ENCODE peak calls at places on chromosomes 6 and 20, in seven cellular contexts. O is Panc1, I is K562, W is GM23338, G is HepG2, X is GM12878, F is HCT116. B is an unnamed sample.

GRCh38 chr20:25295386-25296093 is 47.7 kb downstream of the PYGB start:
- DNase-seq in F (no peak), G (no peak), O (no peak), X (no peak), I (peak; percentile 19), W (peak; percentile 41), B (no peak)

GRCh38 chr6:30259140-30260035 is 46.2 kb upstream of the TRIM26 start:
- DNase-seq in W (peak; percentile 96), O (peak; percentile 64), G (peak; percentile 83), F (peak; percentile 40), X (peak; percentile 74), I (no peak), B (peak; percentile 19)

GRCh38 chr6:160328447-160328846 is 19.7 kb upstream of the SLC22A3 start:
- DNase-seq in W (no peak), X (no peak), I (no peak), F (no peak), O (no peak), G (no peak), B (no peak)

GRCh38 chr6:101931766-101932165 is 538.3 kb downstream of the GRIK2 start:
- DNase-seq in G (no peak), W (no peak), X (no peak), I (no peak), O (no peak), F (no peak), B (no peak)

GRCh38 chr20:62962891-62963613 is 10.5 kb downstream of the SLC17A9 start:
- DNase-seq in F (no peak), O (no peak), G (no peak), I (no peak), W (no peak), X (no peak), B (no peak)

GRCh38 chr6:36600564-36601146 is 6.5 kb downstream of the SRSF3 start:
- DNase-seq in O (no peak), X (no peak), G (no peak), I (no peak), W (no peak), F (no peak), B (no peak)

GRCh38 chr20:36852187-36852586 is 23.8 kb upstream of the TLDC2 start:
- DNase-seq in I (no peak), F (no peak), O (no peak), W (no peak), G (no peak), X (no peak), B (no peak)

GRCh38 chr6:119040229-119040628 is 38.2 kb downstream of the FAM184A start:
- DNase-seq in O (no peak), I (no peak), W (no peak), G (no peak), F (no peak), X (no peak), B (no peak)

GRCh38 chr20:44684047-44684965 is 30.9 kb upstream of the CCN5 start:
- DNase-seq in I (no peak), W (no peak), G (peak; percentile 38), O (no peak), F (no peak), X (no peak), B (no peak)

GRCh38 chr6:131061041-131061770 is 1.8 kb downstream of the EPB41L2 start:
- DNase-seq in W (no peak), G (peak; percentile 52), I (no peak), O (no peak), F (no peak), X (no peak), B (no peak)

GRCh38 chr6:159043986-159044385 is 805 bp downstream of the TAGAP start:
- DNase-seq in F (no peak), G (no peak), W (no peak), O (no peak), I (no peak), X (no peak), B (no peak)

GRCh38 chr20:16258766-16259165 is 314.5 kb downstream of the KIF16B start:
- DNase-seq in O (no peak), I (no peak), G (no peak), X (no peak), W (no peak), F (no peak), B (no peak)

GRCh38 chr6:111591370-111591900 is 14.2 kb downstream of the TRAF3IP2 start:
- DNase-seq in X (no peak), F (peak; percentile 92), O (peak; percentile 98), W (no peak), G (peak; percentile 88), I (no peak), B (peak; percentile 16)

GRCh38 chr6:12845224-12846004 is 128.8 kb downstream of the PHACTR1 start:
- DNase-seq in I (no peak), X (no peak), G (no peak), O (no peak), F (no peak), W (peak; percentile 30), B (no peak)

GRCh38 chr20:34390769-34391447 is 27.8 kb downstream of the ITCH start:
- DNase-seq in I (no peak), W (peak; percentile 11), O (peak; percentile 84), G (peak; percentile 85), F (peak; percentile 85), X (no peak), B (no peak)

GRCh38 chr6:82408952-82409421 is 45.4 kb downstream of the TPBG start:
- DNase-seq in O (peak; percentile 69), W (no peak), I (no peak), G (no peak), X (no peak), F (no peak), B (no peak)

GRCh38 chr6:11322252-11322885 is 89.9 kb upstream of the NEDD9 start:
- DNase-seq in O (no peak), W (no peak), G (no peak), X (no peak), F (no peak), I (no peak), B (no peak)

GRCh38 chr6:13045676-13046075 is 282.7 kb downstream of the TBC1D7 start:
- DNase-seq in I (no peak), X (no peak), G (no peak), O (no peak), F (no peak), W (no peak), B (peak; percentile 52)

GRCh38 chr6:129498556-129498940 is 211.4 kb downstream of the ARHGAP18 start:
- DNase-seq in W (no peak), I (no peak), G (no peak), X (no peak), F (no peak), O (no peak), B (no peak)

GRCh38 chr6:117907600-117908245 is 659 bp downstream of the SLC35F1 start:
- DNase-seq in I (no peak), O (no peak), W (peak; percentile 71), G (no peak), X (no peak), F (no peak), B (no peak)

GRCh38 chr20:1827974-1828785 is 67.0 kb upstream of the SIRPA start:
- DNase-seq in F (peak; percentile 24), O (no peak), I (no peak), X (no peak), W (no peak), G (peak; percentile 99), B (no peak)

GRCh38 chr6:1024587-1024986 is 287.3 kb upstream of the FOXQ1 start:
- DNase-seq in F (no peak), G (peak; percentile 52), W (no peak), X (no peak), I (no peak), O (no peak), B (no peak)

GRCh38 chr6:41577865-41578713 is 31.9 kb downstream of the FOXP4 start:
- DNase-seq in G (peak; percentile 99), W (peak; percentile 85), X (no peak), F (peak; percentile 48), O (no peak), I (peak; percentile 76), B (no peak)

GRCh38 chr6:44700422-44700821 is 312.9 kb downstream of the CDC5L start:
- DNase-seq in O (no peak), G (no peak), X (no peak), I (no peak), F (no peak), W (no peak), B (no peak)

GRCh38 chr6:36642913-36643817 is 35.3 kb upstream of the CDKN1A start:
- DNase-seq in G (peak; percentile 88), O (no peak), F (no peak), I (no peak), W (no peak), X (no peak), B (no peak)

GRCh38 chr20:58131581-58132142 is 96.8 kb downstream of the ANKRD60 start:
- DNase-seq in I (no peak), G (peak; percentile 75), X (no peak), W (no peak), F (peak; percentile 27), O (no peak), B (no peak)

GRCh38 chr6:998551-998950 is 305.6 kb upstream of the EXOC2 start:
- DNase-seq in I (no peak), G (no peak), X (no peak), F (no peak), O (no peak), W (no peak), B (no peak)

GRCh38 chr6:119110601-119111548 is 32.4 kb upstream of the FAM184A start:
- DNase-seq in F (peak; percentile 44), G (peak; percentile 69), X (peak; percentile 28), O (peak; percentile 27), W (peak; percentile 75), I (peak; percentile 58), B (peak; percentile 36)

GRCh38 chr20:64035066-64035932 is 683 bp upstream of the C20orf204 start:
- DNase-seq in I (no peak), G (no peak), W (no peak), X (peak; percentile 59), O (no peak), F (no peak), B (no peak)
- TF ChIP-seq POLR2AphosphoS5 in I (no peak), G (no peak), W (no peak), X (peak; percentile 34), O (no peak), F (no peak), B (no peak)

GRCh38 chr6:136014454-136015421 is 163.2 kb downstream of the PDE7B start:
- DNase-seq in X (no peak), I (no peak), G (no peak), O (no peak), W (no peak), F (no peak), B (no peak)
- TF ChIP-seq REST in X (no peak), I (no peak), G (no peak), O (no peak), W (no peak), F (no peak), B (no peak)

GRCh38 chr20:57047281-57048026 is 219.0 kb downstream of the BMP7 start:
- DNase-seq in G (peak; percentile 34), O (no peak), W (no peak), F (no peak), X (no peak), I (no peak), B (no peak)
- TF ChIP-seq CTCF in G (peak; percentile 68), O (peak; percentile 53), W (peak; percentile 17), F (no peak), X (peak; percentile 3), I (peak; percentile 44), B (no peak)

DNA sequence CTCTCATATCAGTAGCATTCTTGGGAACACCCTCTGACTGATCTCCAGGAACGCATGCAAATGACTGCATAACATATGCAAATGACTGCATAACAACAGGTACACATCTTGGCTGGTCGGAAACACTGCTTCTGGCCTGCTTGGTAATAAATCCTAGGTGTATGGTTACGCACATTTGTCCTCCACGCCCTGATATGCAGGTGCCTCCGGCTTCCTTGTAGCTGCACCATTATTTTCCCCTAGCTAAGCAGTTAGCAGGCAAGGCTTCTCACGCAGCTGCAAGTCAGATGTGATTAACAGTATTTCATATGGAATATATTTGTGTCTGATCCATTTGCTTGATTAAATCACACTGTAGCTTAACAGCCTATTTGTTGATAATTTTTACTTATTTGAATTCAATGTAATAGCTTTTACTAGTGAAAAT is 5.9 kb downstream of the RPS6KA2 start:
- DNase-seq in X (no peak), I (no peak), W (peak; percentile 86), G (no peak), F (no peak), O (no peak), B (no peak)
- TF ChIP-seq POLR2AphosphoS5 in X (no peak), I (no peak), W (no peak), G (no peak), F (no peak), O (no peak), B (no peak)